ENCODE peak calls at places on chromosomes 11 and 22, in nine cellular contexts. T is GM23338, Q is OCI-LY7, N is HCT116, R is PC-9, C is PC-3, Y is GM23248, G is Karpas-422, X is SK-N-SH. F is an unnamed sample.

GRCh38 chr11:74097838-74098237 is 73.0 kb downstream of the C2CD3 start:
- DNase-seq in T (no peak), Q (peak; percentile 7), N (no peak), R (no peak), C (no peak), Y (no peak), G (no peak), X (no peak), F (no peak)

GRCh38 chr11:63478896-63479295 is 12.1 kb downstream of the PLAAT5 start:
- DNase-seq in T (peak; percentile 89), Q (peak; percentile 71), N (peak; percentile 68), R (peak; percentile 63), C (peak; percentile 86), Y (peak; percentile 78), G (peak; percentile 77), X (peak; percentile 76), F (peak; percentile 68)

GRCh38 chr11:14445542-14446530 is 53.8 kb downstream of the COPB1 start:
- DNase-seq in T (peak; percentile 4), Q (no peak), N (no peak), R (no peak), C (peak; percentile 51), Y (peak; percentile 76), G (no peak), X (no peak), F (no peak)

GRCh38 chr22:47588583-47588970 is 826.1 kb downstream of the TBC1D22A start:
- DNase-seq in T (no peak), Q (no peak), N (no peak), R (no peak), C (peak; percentile 26), Y (no peak), G (no peak), X (no peak), F (no peak)

GRCh38 chr11:74460481-74461154 is 6.7 kb downstream of the KCNE3 start:
- DNase-seq in T (peak; percentile 17), Q (peak; percentile 5), N (no peak), R (peak; percentile 57), C (peak; percentile 34), Y (peak; percentile 50), G (no peak), X (no peak), F (no peak)

GRCh38 chr11:44988981-44989635 is 38.4 kb upstream of the TP53I11 start:
- DNase-seq in T (no peak), Q (no peak), N (no peak), R (no peak), C (no peak), Y (no peak), G (no peak), X (no peak), F (no peak)

GRCh38 chr11:120137187-120137610 is 714 bp downstream of the TRIM29 start:
- DNase-seq in T (no peak), Q (no peak), N (no peak), R (no peak), C (no peak), Y (no peak), G (no peak), X (peak; percentile 5), F (no peak)

GRCh38 chr11:120208777-120209176 is 2.1 kb upstream of the OAF start:
- DNase-seq in T (no peak), Q (no peak), N (no peak), R (peak; percentile 89), C (peak; percentile 79), Y (peak; percentile 85), G (no peak), X (no peak), F (no peak)

GRCh38 chr11:33083918-33084317 is 44.5 kb downstream of the TCP11L1 start:
- DNase-seq in T (no peak), Q (no peak), N (no peak), R (no peak), C (no peak), Y (no peak), G (no peak), X (no peak), F (no peak)

GRCh38 chr11:21105196-21105917 is 436.0 kb downstream of the NELL1 start:
- DNase-seq in T (peak; percentile 40), Q (no peak), N (no peak), R (no peak), C (no peak), Y (no peak), G (no peak), X (no peak), F (no peak)

GRCh38 chr11:59801981-59802638 is 8.5 kb downstream of the MRPL16 start:
- DNase-seq in T (peak; percentile 22), Q (no peak), N (no peak), R (no peak), C (peak; percentile 53), Y (peak; percentile 62), G (no peak), X (peak; percentile 22), F (no peak)

GRCh38 chr11:88103337-88104206 is 71.7 kb downstream of the RAB38 start:
- DNase-seq in T (peak; percentile 97), Q (peak; percentile 51), N (peak; percentile 85), R (peak; percentile 57), C (peak; percentile 79), Y (peak; percentile 38), G (peak; percentile 95), X (peak; percentile 15), F (peak; percentile 57)

DNA sequence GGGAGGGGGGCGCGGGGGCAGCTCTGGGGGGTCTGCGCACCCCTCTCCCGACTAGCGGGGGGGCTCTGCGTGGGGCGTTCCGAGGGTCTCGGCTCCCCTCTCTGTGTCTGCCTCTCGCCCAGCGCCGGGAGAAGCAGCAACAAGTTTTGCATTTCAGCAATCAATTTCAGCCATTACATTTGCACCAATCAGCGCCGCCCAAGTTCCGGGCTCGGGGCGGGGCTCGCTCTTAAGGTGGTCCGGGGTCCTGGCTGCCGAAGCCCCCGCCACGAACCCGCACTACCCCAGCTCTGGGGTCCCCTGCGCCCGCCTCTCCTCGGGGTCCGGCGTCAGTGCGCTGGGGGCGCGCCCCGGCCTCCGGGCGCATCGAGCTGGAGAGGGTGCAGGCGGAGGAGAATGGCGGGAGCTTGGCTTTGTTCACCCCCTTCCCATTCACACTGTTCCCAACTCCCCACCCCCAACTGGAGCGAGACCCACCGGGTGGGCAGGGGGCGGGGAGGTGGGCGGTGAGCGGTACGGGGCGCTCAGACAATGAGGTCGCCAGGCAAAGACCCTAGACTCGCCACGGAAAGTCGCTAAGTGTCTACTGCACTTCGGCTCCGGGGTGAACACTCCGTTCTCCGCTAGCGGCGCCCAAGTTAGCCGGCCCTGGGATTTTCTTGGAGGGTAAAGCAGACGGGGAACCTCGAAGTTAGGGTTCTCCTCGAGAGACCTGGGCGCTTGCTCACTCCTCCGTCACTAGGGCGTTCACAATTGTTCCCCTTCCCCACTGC is at the start of gene MN1:
- DNase-seq in T (peak; percentile 86), Q (no peak), N (no peak), R (peak; percentile 51), C (no peak), Y (peak; percentile 79), G (no peak), X (peak; percentile 89), F (no peak)
- H3K9me2 ChIP-seq in T (no peaks in the 10 kb centered on the region), Q (no peaks in the 10 kb centered on the region), N (no peaks in the 10 kb centered on the region), R (no peaks in the 10 kb centered on the region), C (no peaks in the 10 kb centered on the region), Y (no peaks in the 10 kb centered on the region), G (no peaks in the 10 kb centered on the region), X (no peaks in the 10 kb centered on the region), F (no peaks in the 10 kb centered on the region)

GRCh38 chr22:49725516-49725915 is 102.2 kb downstream of the BRD1 start:
- DNase-seq in T (no peak), Q (no peak), N (no peak), R (no peak), C (no peak), Y (no peak), G (no peak), X (no peak), F (no peak)
- H3K9me2 ChIP-seq in T (no peaks in the 10 kb centered on the region), Q (no peaks in the 10 kb centered on the region), N (no peaks in the 10 kb centered on the region), R (no peaks in the 10 kb centered on the region), C (no peaks in the 10 kb centered on the region), Y (no peaks in the 10 kb centered on the region), G (no peaks in the 10 kb centered on the region), X (no peaks in the 10 kb centered on the region), F (no peaks in the 10 kb centered on the region)

GRCh38 chr11:31807791-31808074 is 3.4 kb downstream of the PAX6 start:
- DNase-seq in T (no peak), Q (no peak), N (no peak), R (no peak), C (no peak), Y (no peak), G (no peak), X (no peak), F (no peak)
- H3K9me2 ChIP-seq in T (no peaks in the 10 kb centered on the region), Q (no peaks in the 10 kb centered on the region), N (no peaks in the 10 kb centered on the region), R (no peaks in the 10 kb centered on the region), C (no peaks in the 10 kb centered on the region), Y (no peaks in the 10 kb centered on the region), G (no peaks in the 10 kb centered on the region), X (no peaks in the 10 kb centered on the region), F (no peaks in the 10 kb centered on the region)

GRCh38 chr11:103035656-103036434 is 56.1 kb downstream of the DCUN1D5 start:
- DNase-seq in T (peak; percentile 82), Q (peak; percentile 84), N (peak; percentile 84), R (peak; percentile 78), C (peak; percentile 96), Y (peak; percentile 95), G (peak; percentile 96), X (peak; percentile 43), F (peak; percentile 76)
- H3K9me2 ChIP-seq in T (no peaks in the 10 kb centered on the region), Q (no peaks in the 10 kb centered on the region), N (no peaks in the 10 kb centered on the region), R (no peaks in the 10 kb centered on the region), C (no peaks in the 10 kb centered on the region), Y (no peaks in the 10 kb centered on the region), G (no peaks in the 10 kb centered on the region), X (no peaks in the 10 kb centered on the region), F (no peaks in the 10 kb centered on the region)

GRCh38 chr22:30115705-30116104 is 35.4 kb downstream of the HORMAD2 start:
- DNase-seq in T (peak; percentile 7), Q (no peak), N (peak; percentile 8), R (no peak), C (peak; percentile 2), Y (peak; percentile 36), G (no peak), X (no peak), F (no peak)

GRCh38 chr22:30116362-30117117 is 36.3 kb downstream of the HORMAD2 start:
- DNase-seq in T (no peak), Q (no peak), N (no peak), R (peak; percentile 84), C (peak; percentile 57), Y (peak; percentile 82), G (no peak), X (no peak), F (no peak)

GRCh38 chr22:30113494-30113893 is 33.2 kb downstream of the HORMAD2 start:
- DNase-seq in T (no peak), Q (no peak), N (no peak), R (no peak), C (no peak), Y (no peak), G (no peak), X (no peak), F (no peak)

GRCh38 chr22:30114356-30114755 is 34.1 kb downstream of the HORMAD2 start:
- DNase-seq in T (no peak), Q (no peak), N (no peak), R (no peak), C (no peak), Y (no peak), G (no peak), X (no peak), F (no peak)

DNA sequence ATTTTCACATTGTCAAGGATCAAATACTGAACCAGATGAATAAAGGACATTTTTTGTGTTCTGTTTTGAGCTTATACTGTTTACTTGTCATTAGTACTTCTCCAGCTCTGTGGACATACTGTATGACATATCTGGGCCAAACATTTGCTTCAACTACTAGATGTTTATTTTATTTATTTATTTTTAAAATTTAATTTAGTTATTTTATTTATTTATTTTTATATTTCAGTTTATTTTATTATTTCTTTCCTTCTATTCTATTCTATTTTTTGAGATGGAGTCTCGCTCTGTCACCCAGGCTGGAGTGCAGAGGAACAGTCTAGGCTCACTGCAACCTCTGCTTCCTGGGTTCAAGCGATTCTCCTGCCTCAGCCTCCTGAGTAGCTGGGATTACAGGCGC is 37.0 kb downstream of the HORMAD2 start:
- DNase-seq in T (no peak), Q (no peak), N (no peak), R (no peak), C (no peak), Y (no peak), G (no peak), X (no peak), F (no peak)
- H3K9me2 ChIP-seq in T (no peaks in the 10 kb centered on the region), Q (no peaks in the 10 kb centered on the region), N (no peaks in the 10 kb centered on the region), R (no peaks in the 10 kb centered on the region), C (no peaks in the 10 kb centered on the region), Y (no peaks in the 10 kb centered on the region), G (no peaks in the 10 kb centered on the region), X (no peaks in the 10 kb centered on the region), F (no peaks in the 10 kb centered on the region)

F was measured in MM.1S.